ENCODE peak calls at places on chromosome X, in four cellular contexts. One of them, this sample, is unnamed.

GRCh38 chrX:24241822-24242648 is 71.8 kb downstream of the SUPT20HL2 start:
- DNase-seq in IMR-90: peak
- DNase-seq in right lobe of liver: no peak
- DNase-seq in heart left ventricle: peak
- DNase-seq in this sample: no peak

GRCh38 chrX:40778861-40779575 is 43.7 kb upstream of the MED14 start:
- DNase-seq in heart left ventricle: no peak
- DNase-seq in IMR-90: peak
- DNase-seq in right lobe of liver: no peak
- DNase-seq in this sample: no peak

GRCh38 chrX:146831994-146832393 is 17.4 kb upstream of the CXorf51A start:
- DNase-seq in heart left ventricle: no peak
- DNase-seq in right lobe of liver: no peak
- DNase-seq in IMR-90: no peak
- DNase-seq in this sample: no peak

GRCh38 chrX:149713279-149714050 is 1.6 kb downstream of the MAGEA11 start:
- DNase-seq in heart left ventricle: no peak
- DNase-seq in IMR-90: no peak
- DNase-seq in right lobe of liver: no peak
- DNase-seq in this sample: no peak

GRCh38 chrX:140766024-140766611 is 56.6 kb downstream of the LINC00632 start:
- DNase-seq in right lobe of liver: peak
- DNase-seq in IMR-90: peak
- DNase-seq in heart left ventricle: peak
- DNase-seq in this sample: peak

GRCh38 chrX:6861456-6861855 is 286.1 kb upstream of the STS start:
- DNase-seq in IMR-90: no peak
- DNase-seq in right lobe of liver: no peak
- DNase-seq in heart left ventricle: no peak
- DNase-seq in this sample: no peak

GRCh38 chrX:115894087-115894486 is 276.5 kb upstream of the AGTR2 start:
- DNase-seq in IMR-90: peak
- DNase-seq in heart left ventricle: no peak
- DNase-seq in right lobe of liver: no peak
- DNase-seq in this sample: no peak

GRCh38 chrX:2500681-2501151 is at the start of the genes DHRSX and ZBED1:
- DNase-seq in right lobe of liver: peak
- DNase-seq in IMR-90: no peak
- DNase-seq in heart left ventricle: peak
- DNase-seq in this sample: no peak

GRCh38 chrX:44157293-44157692 is 184.1 kb upstream of the NDP start:
- DNase-seq in heart left ventricle: no peak
- DNase-seq in right lobe of liver: no peak
- DNase-seq in IMR-90: no peak
- DNase-seq in this sample: no peak

GRCh38 chrX:68500105-68500504 is 1.3 kb downstream of the YIPF6 start:
- DNase-seq in right lobe of liver: no peak
- DNase-seq in IMR-90: no peak
- DNase-seq in heart left ventricle: no peak
- DNase-seq in this sample: no peak

GRCh38 chrX:68498044-68498507 is 775 bp upstream of the YIPF6 start:
- DNase-seq in IMR-90: no peak
- DNase-seq in heart left ventricle: no peak
- DNase-seq in right lobe of liver: no peak
- DNase-seq in this sample: no peak

GRCh38 chrX:68504237-68504636 is 5.4 kb downstream of the YIPF6 start:
- DNase-seq in heart left ventricle: no peak
- DNase-seq in right lobe of liver: no peak
- DNase-seq in IMR-90: peak
- DNase-seq in this sample: no peak

GRCh38 chrX:68503830-68504229 is 5.0 kb downstream of the YIPF6 start:
- DNase-seq in heart left ventricle: no peak
- DNase-seq in IMR-90: peak
- DNase-seq in right lobe of liver: no peak
- DNase-seq in this sample: no peak

DNA sequence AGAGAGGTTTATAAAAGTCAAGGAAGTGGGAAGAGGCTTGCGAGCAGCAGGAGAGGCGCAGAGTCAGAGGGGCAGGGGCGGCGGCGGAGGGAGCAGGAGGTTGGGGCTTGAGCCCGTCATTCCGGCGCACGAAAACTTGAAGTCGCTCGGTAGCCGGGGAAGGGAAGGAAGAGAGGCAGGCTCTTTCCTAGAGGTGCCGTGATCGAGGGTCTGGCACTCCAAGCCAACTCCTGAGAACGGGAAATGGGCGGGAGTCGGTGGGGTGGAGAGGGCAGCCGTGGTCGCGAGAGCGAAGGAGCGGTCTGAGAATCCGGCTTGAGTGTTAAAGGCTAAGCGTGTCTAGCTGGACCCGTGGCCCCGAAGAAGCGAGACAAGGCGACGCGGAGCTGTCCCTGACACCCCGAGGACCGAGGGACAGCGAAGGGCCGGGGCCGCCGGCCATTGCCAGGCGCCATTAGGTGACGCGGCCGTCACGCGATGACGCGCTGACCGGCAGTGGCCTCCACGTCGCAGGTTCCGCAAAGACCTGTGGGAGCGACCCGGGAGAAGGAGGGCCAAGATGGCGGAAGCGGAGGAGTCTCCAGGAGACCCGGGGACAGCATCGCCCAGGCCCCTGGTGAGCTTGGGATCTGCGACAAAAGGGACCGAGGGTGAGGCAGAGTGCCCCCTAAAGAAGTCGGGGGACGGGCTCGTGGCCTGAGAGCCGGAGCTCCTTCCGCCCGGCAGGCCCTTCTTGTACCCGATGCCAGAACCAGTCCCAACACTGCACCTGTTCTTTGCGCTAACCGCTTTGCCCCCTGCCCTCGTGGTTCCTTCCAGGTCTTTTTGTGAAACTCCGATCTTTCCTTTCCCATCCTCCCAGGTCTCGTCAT is at the start of gene YIPF6:
- DNase-seq in IMR-90: peak
- DNase-seq in right lobe of liver: peak
- DNase-seq in heart left ventricle: peak
- DNase-seq in this sample: peak
- TF ChIP-seq CTCF in IMR-90: no peak
- TF ChIP-seq CTCF in right lobe of liver: no peak
- TF ChIP-seq CTCF in heart left ventricle: no peak
- TF ChIP-seq CTCF in this sample: no peak

GRCh38 chrX:49269010-49269767 is 404 bp upstream of the PPP1R3F start:
- DNase-seq in right lobe of liver: peak
- DNase-seq in IMR-90: peak
- DNase-seq in heart left ventricle: peak
- DNase-seq in this sample: peak
- TF ChIP-seq POLR2A in right lobe of liver: peak
- TF ChIP-seq POLR2A in IMR-90: peak
- TF ChIP-seq POLR2A in heart left ventricle: no peak
- TF ChIP-seq POLR2A in this sample: peak

GRCh38 chrX:53279296-53280237 is 1.8 kb downstream of the IQSEC2 start:
- DNase-seq in right lobe of liver: no peak
- DNase-seq in IMR-90: no peak
- DNase-seq in heart left ventricle: no peak
- DNase-seq in this sample: no peak

GRCh38 chrX:53282313-53282712 is 929 bp upstream of the IQSEC2 start:
- DNase-seq in right lobe of liver: no peak
- DNase-seq in IMR-90: no peak
- DNase-seq in heart left ventricle: no peak
- DNase-seq in this sample: peak

GRCh38 chrX:53281321-53281822 is at the start of gene IQSEC2:
- DNase-seq in IMR-90: peak
- DNase-seq in heart left ventricle: peak
- DNase-seq in right lobe of liver: peak
- DNase-seq in this sample: peak

GRCh38 chrX:53280316-53280702 is 1.1 kb downstream of the IQSEC2 start:
- DNase-seq in heart left ventricle: no peak
- DNase-seq in right lobe of liver: no peak
- DNase-seq in IMR-90: no peak
- DNase-seq in this sample: no peak

DNA sequence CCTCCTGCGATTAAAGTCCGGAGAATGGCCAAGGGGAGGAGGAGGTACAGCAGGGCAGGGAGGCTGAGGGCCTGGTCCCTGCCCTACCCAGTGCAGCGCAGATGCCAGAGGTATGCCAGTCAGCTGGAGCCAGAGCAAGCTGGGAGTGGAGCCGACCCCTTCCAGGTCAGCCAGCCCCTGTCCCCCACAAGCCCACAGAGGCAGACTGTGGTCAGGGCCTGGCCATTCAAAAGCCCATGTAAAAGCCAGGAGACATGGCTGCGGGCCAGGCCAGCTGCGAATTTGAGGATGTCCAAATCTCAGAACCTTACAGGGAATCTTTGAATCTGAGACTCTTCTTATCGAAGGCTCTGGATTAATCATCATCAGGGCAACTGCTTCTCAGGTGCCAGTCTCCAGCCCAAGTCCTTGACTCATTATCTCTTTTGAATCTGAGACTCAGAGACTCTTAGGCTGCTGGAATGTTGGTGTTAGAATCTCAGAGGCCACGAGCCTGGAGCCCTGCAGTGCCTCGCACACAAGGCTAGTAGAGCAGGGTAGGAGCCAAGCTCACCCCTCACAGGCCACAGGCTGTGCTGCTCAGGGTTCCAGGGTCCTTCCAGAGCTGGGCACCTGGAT is 572 bp downstream of the IQSEC2 start:
- DNase-seq in heart left ventricle: peak
- DNase-seq in right lobe of liver: no peak
- DNase-seq in IMR-90: peak
- DNase-seq in this sample: peak
- H3K27ac ChIP-seq in heart left ventricle: peak
- H3K27ac ChIP-seq in right lobe of liver: peak
- H3K27ac ChIP-seq in IMR-90: peak
- H3K27ac ChIP-seq in this sample: peak

GRCh38 chrX:108134724-108135123 is 43.1 kb downstream of the ATG4A start:
- DNase-seq in IMR-90: no peak
- DNase-seq in right lobe of liver: no peak
- DNase-seq in heart left ventricle: no peak
- DNase-seq in this sample: no peak
- TF ChIP-seq CTCF in IMR-90: no peak
- TF ChIP-seq CTCF in right lobe of liver: no peak
- TF ChIP-seq CTCF in heart left ventricle: no peak
- TF ChIP-seq CTCF in this sample: no peak

DNA sequence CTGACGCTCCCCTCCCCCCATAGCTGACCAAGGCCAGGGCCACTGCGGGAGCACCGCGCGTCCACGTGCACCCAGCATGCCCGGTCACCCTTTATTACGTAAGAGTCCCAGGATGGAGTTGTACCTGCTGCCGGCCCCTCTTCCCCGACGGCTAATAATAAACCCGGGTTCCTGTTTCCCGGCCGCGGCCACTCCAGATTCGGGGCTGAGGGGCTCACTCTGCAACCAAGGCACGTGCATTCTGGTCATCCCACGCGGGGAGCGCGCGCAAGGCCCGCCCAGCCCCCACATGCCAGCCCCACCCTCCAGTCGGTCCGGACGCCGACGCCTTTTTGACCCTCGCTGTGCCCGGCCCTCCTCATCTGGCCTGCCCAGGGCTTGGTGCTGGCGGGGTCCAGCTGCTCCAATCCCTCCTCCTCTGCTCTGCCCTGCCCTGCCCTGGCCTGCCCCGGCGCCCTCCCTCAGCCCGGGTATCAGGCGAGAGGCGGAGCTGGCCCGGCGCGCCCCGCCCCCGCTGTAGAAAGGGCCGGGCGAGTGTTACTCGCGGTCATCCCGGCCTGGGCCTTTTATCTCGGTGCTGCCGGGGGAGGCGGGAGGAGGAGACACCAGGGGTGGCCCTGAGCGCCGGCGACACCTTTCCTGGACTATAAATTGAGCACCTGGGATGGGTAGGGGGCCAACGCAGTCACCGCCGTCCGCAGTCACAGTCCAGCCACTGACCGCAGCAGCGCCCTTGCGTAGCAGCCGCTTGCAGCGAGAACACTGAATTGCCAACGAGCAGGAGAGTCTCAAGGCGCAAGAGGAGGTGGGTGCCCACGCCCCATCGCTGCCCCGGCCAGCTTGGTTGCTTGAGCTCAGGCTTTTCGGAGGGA is 2.6 kb downstream of the MID1IP1 start:
- DNase-seq in right lobe of liver: peak
- DNase-seq in IMR-90: peak
- DNase-seq in heart left ventricle: peak
- DNase-seq in this sample: peak
- TF ChIP-seq POLR2A in right lobe of liver: peak
- TF ChIP-seq POLR2A in IMR-90: peak
- TF ChIP-seq POLR2A in heart left ventricle: no peak
- TF ChIP-seq POLR2A in this sample: peak

This sample was measured in uterus.